ENCODE peak calls at places on chromosomes 3 and 15, in nine cellular contexts. A, K, H, R, D, Z, N, J and O are unnamed samples.

GRCh38 chr3:4741404-4742307 is 237.6 kb upstream of the BHLHE40 start:
- DNase-seq in A (no peak), K (no peak), H (no peak), R (no peak), D (peak), Z (no peak), N (peak), J (no peak), O (no peak)

GRCh38 chr3:61562042-61562809 is 855 bp downstream of the PTPRG start:
- DNase-seq in A (peak), K (no peak), H (no peak), R (no peak), D (no peak), Z (no peak), N (peak), J (peak), O (no peak)

GRCh38 chr3:57948782-57949242 is 59.4 kb upstream of the FLNB start:
- DNase-seq in A (no peak), K (no peak), H (no peak), R (no peak), D (no peak), Z (no peak), N (no peak), J (peak), O (no peak)

GRCh38 chr15:65801229-65801813 is 9.2 kb upstream of the DENND4A start:
- DNase-seq in A (no peak), K (no peak), H (no peak), R (no peak), D (no peak), Z (no peak), N (no peak), J (no peak), O (no peak)

GRCh38 chr3:50124363-50125226 is 30.5 kb upstream of the SEMA3F start:
- DNase-seq in A (no peak), K (no peak), H (no peak), R (no peak), D (no peak), Z (no peak), N (no peak), J (peak), O (no peak)

GRCh38 chr3:192570757-192571156 is 156.6 kb downstream of the FGF12 start:
- DNase-seq in A (no peak), K (no peak), H (no peak), R (no peak), D (peak), Z (peak), N (no peak), J (peak), O (no peak)

GRCh38 chr15:77607111-77607893 is 25.4 kb downstream of the LINGO1 start:
- DNase-seq in A (no peak), K (no peak), H (no peak), R (no peak), D (no peak), Z (no peak), N (peak), J (peak), O (no peak)

GRCh38 chr3:14789221-14789620 is 29.5 kb upstream of the FGD5 start:
- DNase-seq in A (no peak), K (no peak), H (no peak), R (no peak), D (no peak), Z (no peak), N (no peak), J (no peak), O (no peak)

GRCh38 chr3:50811893-50812292 is 137.2 kb downstream of the DOCK3 start:
- DNase-seq in A (no peak), K (no peak), H (no peak), R (no peak), D (no peak), Z (no peak), N (no peak), J (no peak), O (no peak)

GRCh38 chr3:179418610-179419009 is 32.7 kb downstream of the GNB4 start:
- DNase-seq in A (no peak), K (no peak), H (no peak), R (no peak), D (no peak), Z (no peak), N (no peak), J (no peak), O (no peak)

GRCh38 chr3:60774617-60775016 is 476.6 kb downstream of the FHIT start:
- DNase-seq in A (no peak), K (no peak), H (no peak), R (no peak), D (peak), Z (no peak), N (no peak), J (no peak), O (no peak)

GRCh38 chr15:49215768-49216739 is 46.0 kb downstream of the GALK2 start:
- DNase-seq in A (peak), K (no peak), H (no peak), R (no peak), D (peak), Z (peak), N (peak), J (peak), O (no peak)

GRCh38 chr15:79978694-79979519 is 7.9 kb upstream of the BCL2A1 start:
- DNase-seq in A (no peak), K (no peak), H (no peak), R (no peak), D (no peak), Z (no peak), N (no peak), J (no peak), O (no peak)

GRCh38 chr3:193767353-193768068 is 174.5 kb downstream of the OPA1 start:
- DNase-seq in A (no peak), K (no peak), H (no peak), R (no peak), D (no peak), Z (no peak), N (no peak), J (no peak), O (no peak)

GRCh38 chr3:123883656-123884257 is 375 bp downstream of the MYLK start:
- DNase-seq in A (no peak), K (no peak), H (no peak), R (no peak), D (no peak), Z (no peak), N (no peak), J (peak), O (no peak)

GRCh38 chr15:51497806-51498205 is 124.8 kb downstream of the DMXL2 start:
- DNase-seq in A (no peak), K (no peak), H (no peak), R (no peak), D (peak), Z (no peak), N (no peak), J (no peak), O (no peak)

GRCh38 chr3:53286727-53287412 is 31.0 kb upstream of the TKT start:
- DNase-seq in A (no peak), K (no peak), H (no peak), R (no peak), D (no peak), Z (no peak), N (no peak), J (no peak), O (no peak)

GRCh38 chr3:52881834-52882233 is 15.5 kb downstream of the STIMATE start:
- DNase-seq in A (no peak), K (no peak), H (no peak), R (no peak), D (no peak), Z (no peak), N (no peak), J (peak), O (no peak)

GRCh38 chr3:134460965-134461364 is 24.8 kb downstream of the ANAPC13 start:
- DNase-seq in A (no peak), K (no peak), H (no peak), R (no peak), D (peak), Z (no peak), N (no peak), J (no peak), O (no peak)

GRCh38 chr3:31533169-31533870 is 595 bp downstream of the STT3B start:
- DNase-seq in A (no peak), K (peak), H (peak), R (peak), D (peak), Z (no peak), N (peak), J (peak), O (peak)